ENCODE peak calls at places on chromosomes 16 and 17, in four cellular contexts. Y is SK-N-SH, U is HepG2, V is K562. Z is an unnamed sample.

GRCh38 chr17:50593321-50593720 is 32.8 kb downstream of the CACNA1G start:
- DNase-seq in Y (peak), U (peak), V (no peak), Z (no peak)

GRCh38 chr17:83196088-83196765 is 116.8 kb downstream of the METRNL start:
- DNase-seq in Y (no peak), U (no peak), V (no peak), Z (peak)

GRCh38 chr16:22141746-22142145 is 20.6 kb upstream of the SDR42E2 start:
- DNase-seq in Y (peak), U (peak), V (peak), Z (peak)

GRCh38 chr16:59356709-59357108 is 622.6 kb upstream of the GOT2 start:
- DNase-seq in Y (no peak), U (no peak), V (peak), Z (no peak)

GRCh38 chr16:67428146-67428731 is 2.7 kb upstream of the HSD11B2 start:
- DNase-seq in Y (peak), U (peak), V (peak), Z (peak)

GRCh38 chr16:30084816-30085159 is 6.9 kb downstream of the TBX6 start:
- DNase-seq in Y (no peak), U (no peak), V (no peak), Z (no peak)

GRCh38 chr16:49352923-49353322 is 20.7 kb upstream of the C16orf78 start:
- DNase-seq in Y (peak), U (peak), V (peak), Z (no peak)

GRCh38 chr16:49828545-49829267 is 27.2 kb downstream of the ZNF423 start:
- DNase-seq in Y (no peak), U (no peak), V (no peak), Z (no peak)

GRCh38 chr16:29804455-29805231 is 1.7 kb upstream of the MAZ start:
- DNase-seq in Y (no peak), U (no peak), V (peak), Z (no peak)

GRCh38 chr17:76131061-76131691 is 9.9 kb downstream of the FOXJ1 start:
- DNase-seq in Y (no peak), U (no peak), V (no peak), Z (no peak)

GRCh38 chr17:12973496-12974318 is 44.1 kb downstream of the ELAC2 start:
- DNase-seq in Y (no peak), U (no peak), V (no peak), Z (no peak)

GRCh38 chr17:72477529-72477928 is 356.7 kb downstream of the SOX9 start:
- DNase-seq in Y (no peak), U (no peak), V (no peak), Z (no peak)

GRCh38 chr16:3780570-3780969 is 63.2 kb upstream of the TRAP1 start:
- DNase-seq in Y (peak), U (no peak), V (peak), Z (peak)

GRCh38 chr16:66240996-66241395 is 125.5 kb upstream of the CDH5 start:
- DNase-seq in Y (no peak), U (no peak), V (no peak), Z (no peak)

GRCh38 chr16:15607700-15608396 is 35.1 kb downstream of the MARF1 start:
- DNase-seq in Y (no peak), U (peak), V (no peak), Z (peak)

GRCh38 chr16:4327782-4328579 is 12.1 kb downstream of the GLIS2 start:
- DNase-seq in Y (peak), U (peak), V (peak), Z (peak)

GRCh38 chr16:89495121-89495520 is 4.8 kb upstream of the ANKRD11 start:
- DNase-seq in Y (no peak), U (no peak), V (no peak), Z (peak)

GRCh38 chr16:5851583-5851982 is 754.0 kb upstream of the EEF2KMT start:
- DNase-seq in Y (no peak), U (no peak), V (no peak), Z (no peak)

GRCh38 chr17:52546990-52547389 is 388.5 kb upstream of the CA10 start:
- DNase-seq in Y (no peak), U (no peak), V (no peak), Z (no peak)

GRCh38 chr16:12901597-12902436 is at the start of gene SHISA9:
- DNase-seq in Y (peak), U (no peak), V (no peak), Z (no peak)

GRCh38 chr16:78493573-78493972 is 394.1 kb downstream of the WWOX start:
- DNase-seq in Y (no peak), U (no peak), V (no peak), Z (no peak)

GRCh38 chr17:45171338-45172231 is 9.9 kb downstream of the HEXIM2 start:
- DNase-seq in Y (no peak), U (peak), V (no peak), Z (no peak)

GRCh38 chr16:22161999-22162657 is at the start of gene SDR42E2:
- DNase-seq in Y (peak), U (no peak), V (peak), Z (no peak)

GRCh38 chr16:21097151-21097550 is 53.5 kb downstream of the DNAH3 start:
- DNase-seq in Y (no peak), U (no peak), V (no peak), Z (peak)

GRCh38 chr17:59561042-59561441 is 4.4 kb upstream of the DHX40 start:
- DNase-seq in Y (peak), U (peak), V (peak), Z (peak)

GRCh38 chr17:36592316-36592710 is 634 bp downstream of the DHRS11 start:
- DNase-seq in Y (peak), U (no peak), V (peak), Z (no peak)

GRCh38 chr16:89325861-89326471 is 108.5 kb downstream of the ZNF778 start:
- DNase-seq in Y (no peak), U (no peak), V (peak), Z (peak)

GRCh38 chr17:20121359-20122235 is 112.4 kb downstream of the SPECC1 start:
- DNase-seq in Y (peak), U (peak), V (peak), Z (peak)

GRCh38 chr16:78437352-78437968 is 338.0 kb downstream of the WWOX start:
- DNase-seq in Y (peak), U (peak), V (peak), Z (peak)

GRCh38 chr16:49019826-49020401 is 261.7 kb downstream of the CBLN1 start:
- DNase-seq in Y (no peak), U (no peak), V (no peak), Z (no peak)

GRCh38 chr16:19356024-19356952 is 61.4 kb upstream of the TMC5 start:
- DNase-seq in Y (no peak), U (no peak), V (no peak), Z (no peak)

GRCh38 chr17:76369804-76370203 is 14.6 kb upstream of the SPHK1 start:
- DNase-seq in Y (peak), U (no peak), V (no peak), Z (no peak)

GRCh38 chr16:22352726-22353125 is 21.7 kb downstream of the CDR2 start:
- DNase-seq in Y (no peak), U (no peak), V (no peak), Z (no peak)

GRCh38 chr17:7114875-7115614 is 423 bp upstream of the ASGR2 start:
- DNase-seq in Y (no peak), U (peak), V (no peak), Z (no peak)

GRCh38 chr17:77444653-77445029 is 303.9 kb downstream of the SEC14L1 start:
- DNase-seq in Y (no peak), U (no peak), V (peak), Z (peak)

GRCh38 chr17:39634384-39634871 is 2.5 kb upstream of the STARD3 start:
- DNase-seq in Y (peak), U (no peak), V (peak), Z (peak)

GRCh38 chr16:51818342-51818944 is 667.4 kb upstream of the SALL1 start:
- DNase-seq in Y (peak), U (peak), V (peak), Z (peak)

GRCh38 chr16:54282202-54282922 is 4.2 kb downstream of the IRX3 start:
- DNase-seq in Y (peak), U (no peak), V (peak), Z (no peak)

GRCh38 chr16:54281535-54282201 is 4.9 kb downstream of the IRX3 start:
- DNase-seq in Y (no peak), U (no peak), V (no peak), Z (no peak)

GRCh38 chr16:54284319-54284930 is 2.2 kb downstream of the IRX3 start:
- DNase-seq in Y (peak), U (no peak), V (no peak), Z (no peak)

GRCh38 chr16:54283735-54284318 is 2.8 kb downstream of the IRX3 start:
- DNase-seq in Y (no peak), U (no peak), V (no peak), Z (no peak)

DNA sequence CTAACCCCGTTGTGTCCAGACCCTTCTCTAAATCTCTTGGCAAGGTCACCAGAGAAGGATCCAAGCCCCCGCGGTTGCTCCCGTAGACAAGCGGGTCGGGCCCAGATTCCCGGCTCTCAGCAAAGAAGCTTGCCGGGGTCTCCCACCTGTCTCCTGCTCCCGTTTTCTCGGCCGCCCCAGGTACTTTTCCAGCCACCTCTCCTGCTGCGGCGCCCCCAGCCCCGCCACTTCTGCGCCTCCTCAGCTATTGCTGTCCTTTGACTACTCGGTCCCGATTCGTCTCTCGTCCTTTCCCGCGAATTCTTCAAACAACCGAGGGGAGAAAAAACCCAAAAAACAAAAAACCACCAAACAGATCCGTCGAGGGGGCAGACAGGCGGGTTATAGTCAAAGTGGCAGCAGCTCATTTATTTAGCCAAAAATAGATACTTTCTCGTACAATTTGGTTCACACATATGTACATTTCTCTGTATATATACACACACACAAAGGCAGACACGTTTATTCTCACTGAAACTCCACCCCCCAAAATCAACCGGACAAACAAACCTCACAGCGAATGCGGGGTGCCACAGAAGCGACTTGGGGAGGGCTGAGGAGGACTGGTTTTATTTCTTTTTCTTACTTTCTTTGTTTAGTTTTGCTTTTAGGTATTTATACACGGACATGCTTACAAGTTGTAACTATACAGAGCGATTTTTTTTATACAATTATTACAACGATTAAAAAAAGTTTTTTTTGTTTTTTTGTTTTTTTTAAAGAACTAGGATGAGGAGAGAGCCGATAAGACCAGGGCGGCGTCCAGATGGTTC is 3.5 kb downstream of the IRX3 start:
- DNase-seq in Y (no peak), U (no peak), V (no peak), Z (no peak)
- TF ChIP-seq RAD21 in Y (no peak), U (no peak), V (no peak), Z (no peak)

GRCh38 chr17:49471089-49471683 is 23.9 kb upstream of the NGFR start:
- DNase-seq in Y (peak), U (peak), V (no peak), Z (no peak)
- TF ChIP-seq RAD21 in Y (peak), U (no peak), V (no peak), Z (no peak)

DNA sequence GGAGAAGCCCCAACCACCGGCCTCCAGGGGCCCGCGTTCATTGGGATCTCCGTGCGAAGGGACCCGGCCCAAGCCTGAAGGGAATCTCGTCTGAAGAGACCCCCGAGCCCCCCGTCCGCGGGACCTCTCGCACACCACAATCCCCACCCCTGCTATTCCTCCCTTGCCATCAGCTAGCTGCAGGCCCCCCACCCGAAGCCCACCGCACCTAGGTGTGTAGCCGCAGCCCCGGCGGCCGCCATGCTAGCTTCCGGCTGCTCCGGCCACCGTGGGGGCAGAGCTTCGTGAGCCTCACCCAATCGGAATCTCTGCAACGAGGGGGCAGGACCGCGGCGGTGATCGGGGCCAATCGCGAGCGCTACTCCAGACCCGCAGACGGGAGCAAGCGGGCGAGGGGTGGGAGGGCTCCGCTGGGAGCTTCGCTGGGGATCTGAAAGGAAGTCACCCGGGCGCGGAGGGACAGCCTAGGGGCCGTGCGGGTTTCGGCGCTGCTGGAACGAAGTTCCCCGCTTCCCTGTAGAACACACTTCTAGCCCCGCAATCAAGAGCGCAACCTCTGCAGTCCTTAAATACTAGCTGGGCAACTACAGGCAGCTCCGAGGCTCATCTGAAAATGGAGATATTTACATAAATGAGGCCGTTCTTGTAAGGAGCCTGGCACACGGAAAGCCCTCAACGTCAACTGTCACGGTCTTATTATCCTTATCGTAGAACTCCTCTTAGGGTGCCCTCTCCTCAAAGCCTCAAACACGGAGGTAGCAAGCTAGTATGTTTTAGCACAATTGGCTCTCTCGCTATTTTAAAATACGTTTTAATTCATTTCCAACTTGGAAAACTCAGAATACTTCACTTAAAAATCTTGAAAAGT is at the start of gene PIGS:
- DNase-seq in Y (peak), U (peak), V (peak), Z (peak)
- TF ChIP-seq RAD21 in Y (no peak), U (no peak), V (no peak), Z (no peak)

GRCh38 chr17:57408064-57408811 is 151.9 kb downstream of the MSI2 start:
- DNase-seq in Y (no peak), U (peak), V (no peak), Z (no peak)
- TF ChIP-seq RAD21 in Y (no peak), U (no peak), V (no peak), Z (no peak)

GRCh38 chr17:78785663-78786057 is 3.6 kb upstream of the CYTH1 start:
- DNase-seq in Y (no peak), U (peak), V (no peak), Z (no peak)
- TF ChIP-seq RAD21 in Y (no peak), U (no peak), V (no peak), Z (no peak)

GRCh38 chr17:43576563-43577229 is 30.6 kb upstream of the ETV4 start:
- DNase-seq in Y (peak), U (peak), V (peak), Z (peak)
- TF ChIP-seq RAD21 in Y (peak), U (peak), V (peak), Z (peak)

Z was measured in IMR-90.